ENCODE peak calls at places on chromosomes 1 and 21, in six cellular contexts. One of them, this sample, is unnamed.
A peak's percentile ranks its signal among the peaks of the same experiment; 100 is the strongest.

GRCh38 chr1:226632169-226632884 is 83.8 kb downstream of the STUM start:
- DNase-seq in cardiac muscle cell: no peak
- DNase-seq in prostate gland: no peak
- DNase-seq in NCI-H345: no peak
- DNase-seq in stimulated activated CD4-positive, alpha-beta T cell treated with anti-CD3 and anti-CD28 coated beads, Interleukin-15, amount 100 ng/mL, for 1 hour: no peak
- DNase-seq in hepatocyte: no peak
- DNase-seq in this sample: no peak

GRCh38 chr1:115229016-115229415 is 109.0 kb downstream of the NGF start:
- DNase-seq in NCI-H345: no peak
- DNase-seq in stimulated activated CD4-positive, alpha-beta T cell treated with anti-CD3 and anti-CD28 coated beads, Interleukin-15, amount 100 ng/mL, for 1 hour: no peak
- DNase-seq in hepatocyte: no peak
- DNase-seq in prostate gland: no peak
- DNase-seq in cardiac muscle cell: no peak
- DNase-seq in this sample: no peak

GRCh38 chr1:50369008-50369634 is 54.1 kb downstream of the DMRTA2 start:
- DNase-seq in prostate gland: no peak
- DNase-seq in cardiac muscle cell: no peak
- DNase-seq in NCI-H345: no peak
- DNase-seq in stimulated activated CD4-positive, alpha-beta T cell treated with anti-CD3 and anti-CD28 coated beads, Interleukin-15, amount 100 ng/mL, for 1 hour: no peak
- DNase-seq in hepatocyte: no peak
- DNase-seq in this sample: no peak

GRCh38 chr1:65209005-65209885 is 61.2 kb downstream of the AK4 start:
- DNase-seq in NCI-H345: peak; percentile 31
- DNase-seq in stimulated activated CD4-positive, alpha-beta T cell treated with anti-CD3 and anti-CD28 coated beads, Interleukin-15, amount 100 ng/mL, for 1 hour: no peak
- DNase-seq in prostate gland: peak; percentile 51
- DNase-seq in hepatocyte: peak; percentile 55
- DNase-seq in cardiac muscle cell: peak; percentile 70
- DNase-seq in this sample: no peak

GRCh38 chr1:157403203-157403602 is 149.1 kb downstream of the FCRL5 start:
- DNase-seq in hepatocyte: peak; percentile 44
- DNase-seq in prostate gland: no peak
- DNase-seq in stimulated activated CD4-positive, alpha-beta T cell treated with anti-CD3 and anti-CD28 coated beads, Interleukin-15, amount 100 ng/mL, for 1 hour: no peak
- DNase-seq in cardiac muscle cell: peak; percentile 19
- DNase-seq in NCI-H345: no peak
- DNase-seq in this sample: no peak

GRCh38 chr1:159929155-159930051 is 4.1 kb upstream of the TAGLN2 start:
- DNase-seq in cardiac muscle cell: no peak
- DNase-seq in stimulated activated CD4-positive, alpha-beta T cell treated with anti-CD3 and anti-CD28 coated beads, Interleukin-15, amount 100 ng/mL, for 1 hour: no peak
- DNase-seq in prostate gland: peak; percentile 58
- DNase-seq in NCI-H345: no peak
- DNase-seq in hepatocyte: no peak
- DNase-seq in this sample: no peak

GRCh38 chr1:226051356-226051755 is 11.2 kb upstream of the H3-3A start:
- DNase-seq in stimulated activated CD4-positive, alpha-beta T cell treated with anti-CD3 and anti-CD28 coated beads, Interleukin-15, amount 100 ng/mL, for 1 hour: no peak
- DNase-seq in NCI-H345: no peak
- DNase-seq in hepatocyte: no peak
- DNase-seq in prostate gland: no peak
- DNase-seq in cardiac muscle cell: no peak
- DNase-seq in this sample: no peak

GRCh38 chr21:17538576-17538975 is 25.7 kb downstream of the CXADR start:
- DNase-seq in stimulated activated CD4-positive, alpha-beta T cell treated with anti-CD3 and anti-CD28 coated beads, Interleukin-15, amount 100 ng/mL, for 1 hour: no peak
- DNase-seq in cardiac muscle cell: no peak
- DNase-seq in NCI-H345: no peak
- DNase-seq in hepatocyte: no peak
- DNase-seq in prostate gland: no peak
- DNase-seq in this sample: no peak

GRCh38 chr1:54131419-54131818 is 21.4 kb downstream of the CDCP2 start:
- DNase-seq in stimulated activated CD4-positive, alpha-beta T cell treated with anti-CD3 and anti-CD28 coated beads, Interleukin-15, amount 100 ng/mL, for 1 hour: no peak
- DNase-seq in prostate gland: no peak
- DNase-seq in hepatocyte: no peak
- DNase-seq in cardiac muscle cell: no peak
- DNase-seq in NCI-H345: no peak
- DNase-seq in this sample: no peak

GRCh38 chr1:156551866-156552265 is 20.5 kb downstream of the IQGAP3 start:
- DNase-seq in hepatocyte: no peak
- DNase-seq in stimulated activated CD4-positive, alpha-beta T cell treated with anti-CD3 and anti-CD28 coated beads, Interleukin-15, amount 100 ng/mL, for 1 hour: no peak
- DNase-seq in prostate gland: no peak
- DNase-seq in NCI-H345: no peak
- DNase-seq in cardiac muscle cell: no peak
- DNase-seq in this sample: no peak

GRCh38 chr21:27149034-27149433 is 182.1 kb upstream of the ADAMTS5 start:
- DNase-seq in hepatocyte: no peak
- DNase-seq in prostate gland: no peak
- DNase-seq in NCI-H345: no peak
- DNase-seq in stimulated activated CD4-positive, alpha-beta T cell treated with anti-CD3 and anti-CD28 coated beads, Interleukin-15, amount 100 ng/mL, for 1 hour: no peak
- DNase-seq in cardiac muscle cell: no peak
- DNase-seq in this sample: no peak